ENCODE peak calls at places on chromosome 5, in six cellular contexts. R is A549; W is CD8-positive, alpha-beta T cell; C is fibroblast of lung; N is GM12878; J is cardiac muscle cell. V is an unnamed sample.

GRCh38 chr5:107056278-107056677 is 614.5 kb downstream of the EFNA5 start:
- DNase-seq in R (no peak), W (no peak), C (no peak), N (no peak), J (no peak), V (no peak)

GRCh38 chr5:117681855-117682254 is 1107.2 kb upstream of the SEMA6A start:
- DNase-seq in R (no peak), W (no peak), C (peak), N (no peak), J (no peak), V (no peak)

GRCh38 chr5:178227138-178227659 is 5.4 kb downstream of the PHYKPL start:
- DNase-seq in R (no peak), W (no peak), C (peak), N (no peak), J (no peak), V (peak)

GRCh38 chr5:148152785-148153184 is 15.6 kb upstream of the SPINK14 start:
- DNase-seq in R (no peak), W (no peak), C (no peak), N (no peak), J (no peak), V (no peak)

GRCh38 chr5:98428806-98429205 is 344.7 kb upstream of the RGMB start:
- DNase-seq in R (no peak), W (no peak), C (peak), N (peak), J (peak), V (peak)

GRCh38 chr5:169706758-169707450 is 69.8 kb downstream of the DOCK2 start:
- DNase-seq in R (peak), W (no peak), C (peak), N (no peak), J (peak), V (no peak)

GRCh38 chr5:87949665-87950640 is 318.7 kb downstream of the TMEM161B start:
- DNase-seq in R (no peak), W (no peak), C (no peak), N (no peak), J (no peak), V (no peak)

GRCh38 chr5:136840601-136841000 is 475.3 kb upstream of the TRPC7 start:
- DNase-seq in R (no peak), W (no peak), C (no peak), N (no peak), J (no peak), V (no peak)

GRCh38 chr5:170269579-170269978 is 28.0 kb downstream of the LCP2 start:
- DNase-seq in R (no peak), W (no peak), C (peak), N (no peak), J (no peak), V (no peak)

GRCh38 chr5:88188458-88189132 is 80.0 kb downstream of the TMEM161B start:
- DNase-seq in R (no peak), W (no peak), C (peak), N (no peak), J (peak), V (no peak)

GRCh38 chr5:96509313-96509712 is 76.3 kb upstream of the PCSK1 start:
- DNase-seq in R (peak), W (no peak), C (peak), N (no peak), J (peak), V (no peak)

GRCh38 chr5:40754381-40755092 is 1.2 kb downstream of the TTC33 start:
- DNase-seq in R (no peak), W (no peak), C (peak), N (no peak), J (peak), V (no peak)

GRCh38 chr5:57452885-57453284 is 29.7 kb downstream of the ACTBL2 start:
- DNase-seq in R (no peak), W (no peak), C (no peak), N (no peak), J (no peak), V (no peak)

GRCh38 chr5:169826618-169827017 is 153.7 kb downstream of the INSYN2B start:
- DNase-seq in R (no peak), W (no peak), C (no peak), N (no peak), J (peak), V (no peak)

GRCh38 chr5:7941692-7942091 is 72.7 kb downstream of the MTRR start:
- DNase-seq in R (no peak), W (no peak), C (no peak), N (no peak), J (no peak), V (no peak)

GRCh38 chr5:128053291-128053954 is 30.1 kb upstream of the SLC12A2 start:
- DNase-seq in R (no peak), W (no peak), C (peak), N (no peak), J (peak), V (no peak)

GRCh38 chr5:59562756-59563389 is 330.7 kb downstream of the PDE4D start:
- DNase-seq in R (peak), W (no peak), C (peak), N (peak), J (no peak), V (peak)

GRCh38 chr5:2841208-2841607 is 89.7 kb upstream of the IRX2 start:
- DNase-seq in R (no peak), W (no peak), C (no peak), N (no peak), J (no peak), V (no peak)

GRCh38 chr5:168714046-168714445 is 134.9 kb upstream of the PANK3 start:
- DNase-seq in R (no peak), W (no peak), C (peak), N (no peak), J (peak), V (no peak)

GRCh38 chr5:92939428-92939827 is 641.6 kb downstream of the NR2F1-AS1 start:
- DNase-seq in R (no peak), W (no peak), C (no peak), N (no peak), J (no peak), V (no peak)

GRCh38 chr5:96601811-96602244 is 60.3 kb upstream of the CAST start:
- DNase-seq in R (peak), W (peak), C (peak), N (peak), J (peak), V (no peak)

GRCh38 chr5:111308951-111309350 is 84.8 kb downstream of the CAMK4 start:
- DNase-seq in R (no peak), W (no peak), C (no peak), N (no peak), J (no peak), V (no peak)

GRCh38 chr5:91109634-91110033 is 273.5 kb downstream of the ARRDC3 start:
- DNase-seq in R (no peak), W (no peak), C (no peak), N (no peak), J (peak), V (no peak)

GRCh38 chr5:96455789-96456188 is 22.7 kb upstream of the PCSK1 start:
- DNase-seq in R (no peak), W (no peak), C (no peak), N (no peak), J (no peak), V (no peak)

GRCh38 chr5:89901983-89902382 is 507.6 kb downstream of the CETN3 start:
- DNase-seq in R (no peak), W (no peak), C (no peak), N (no peak), J (no peak), V (no peak)

GRCh38 chr5:125006011-125006685 is 259.7 kb upstream of the ZNF608 start:
- DNase-seq in R (no peak), W (no peak), C (no peak), N (peak), J (no peak), V (no peak)

GRCh38 chr5:73201547-73202513 is 28.8 kb downstream of the TMEM174 start:
- DNase-seq in R (peak), W (peak), C (peak), N (no peak), J (peak), V (peak)

GRCh38 chr5:72470817-72471216 is 36.4 kb downstream of the ZNF366 start:
- DNase-seq in R (no peak), W (no peak), C (peak), N (no peak), J (peak), V (no peak)

GRCh38 chr5:53167836-53168235 is 58.3 kb upstream of the MOCS2 start:
- DNase-seq in R (no peak), W (no peak), C (peak), N (no peak), J (peak), V (no peak)

GRCh38 chr5:137126829-137127228 is 372.3 kb downstream of the SPOCK1 start:
- DNase-seq in R (no peak), W (no peak), C (no peak), N (no peak), J (no peak), V (no peak)

DNA sequence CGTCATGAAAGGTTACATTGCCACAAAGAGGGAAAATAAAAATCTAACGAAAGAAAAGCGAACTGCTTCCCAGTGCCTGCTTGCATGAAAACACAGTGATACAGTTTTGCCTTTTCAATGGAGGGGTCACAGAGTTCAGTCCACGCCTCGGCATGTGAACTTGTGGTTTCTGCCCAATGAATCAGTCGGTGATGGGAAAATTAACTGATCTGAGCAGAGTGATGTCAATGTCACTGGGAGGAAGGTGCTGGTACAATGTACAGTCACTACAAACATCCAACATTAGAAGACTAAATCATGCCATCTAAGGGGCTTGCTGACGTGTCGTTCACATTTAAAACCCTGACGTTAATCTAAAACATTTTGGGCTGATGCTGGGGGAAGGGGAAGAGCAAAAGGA is 151.8 kb upstream of the MSX2 start:
- DNase-seq in R (no peak), W (no peak), C (peak), N (no peak), J (no peak), V (no peak)
- H3K27ac ChIP-seq in R (no peak), W (no peak), C (no peak), N (no peak), J (no peak), V (no peak)

GRCh38 chr5:78367318-78367991 is 7.0 kb downstream of the SCAMP1 start:
- DNase-seq in R (no peak), W (no peak), C (no peak), N (no peak), J (no peak), V (no peak)
- TF ChIP-seq CTCF in R (no peak), W (no peak), C (no peak), N (peak), J (no peak), V (no peak)

DNA sequence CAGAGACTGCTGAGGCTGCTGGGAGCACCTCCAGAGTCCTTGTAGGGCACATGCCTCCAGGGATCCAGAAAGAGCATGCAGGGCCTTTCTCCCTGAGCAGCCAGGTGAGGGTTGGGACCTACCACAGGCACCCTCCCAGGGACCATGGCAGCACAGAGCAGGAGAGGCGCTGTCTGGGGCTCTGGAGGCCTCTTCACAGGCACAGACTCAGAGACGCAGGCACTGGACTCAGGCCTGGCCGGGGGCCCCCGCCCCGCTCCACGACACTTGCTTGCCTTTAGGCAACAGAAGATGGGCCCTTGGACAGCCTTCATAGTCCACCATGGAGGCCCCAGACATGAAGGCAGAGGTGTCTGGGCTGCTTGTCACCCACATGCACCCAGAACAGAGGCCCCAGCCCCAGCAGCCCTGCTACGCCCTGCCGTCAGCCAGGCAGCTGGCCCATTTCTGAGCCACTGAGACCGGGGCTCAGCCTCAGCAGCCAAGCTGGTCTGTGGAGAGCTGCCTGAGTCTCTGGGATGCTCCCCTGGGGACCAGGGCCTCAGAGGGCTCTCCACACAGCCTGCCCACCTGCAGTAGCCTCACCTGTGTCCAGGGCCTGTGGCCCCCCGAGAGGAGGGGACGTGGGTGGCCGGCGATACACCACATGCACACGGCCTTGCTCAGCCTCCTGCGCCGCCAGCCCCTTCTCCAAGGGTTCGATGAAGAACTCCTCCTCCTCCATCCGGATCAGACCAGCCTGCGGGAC is 72.8 kb downstream of the ADAMTS2 start:
- DNase-seq in R (no peak), W (no peak), C (no peak), N (no peak), J (no peak), V (peak)
- H3K4me3 ChIP-seq in R (no peak), W (no peak), C (no peak), N (no peak), J (no peak), V (no peak)

GRCh38 chr5:116078199-116078598 is 6.6 kb upstream of the COMMD10 start:
- DNase-seq in R (no peak), W (no peak), C (no peak), N (no peak), J (no peak), V (no peak)
- H3K27ac ChIP-seq in R (no peak), W (no peak), C (no peak), N (no peak), J (no peak), V (no peak)

GRCh38 chr5:123776761-123777160 is 264.8 kb downstream of the CSNK1G3 start:
- DNase-seq in R (no peak), W (no peak), C (peak), N (no peak), J (peak), V (no peak)

DNA sequence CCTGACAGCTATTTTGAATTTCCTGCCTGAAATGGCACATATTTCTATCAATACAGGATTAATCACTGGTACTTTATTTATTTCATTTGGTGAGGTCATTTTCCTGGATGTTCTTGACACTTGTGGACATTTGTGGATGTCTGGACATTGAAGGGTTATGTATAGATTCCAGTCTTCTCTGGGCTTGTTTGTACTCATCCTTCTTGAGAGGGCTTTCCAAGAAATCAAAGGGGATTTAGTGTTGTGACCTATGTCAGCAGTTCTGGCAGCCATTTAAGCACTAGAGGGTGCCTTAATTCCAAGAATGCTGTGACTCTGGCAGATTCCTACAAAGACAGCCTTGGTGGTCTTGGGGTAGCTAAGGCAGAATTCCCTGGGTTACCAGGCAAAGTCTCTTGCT is 259.7 kb downstream of the CSNK1G3 start:
- DNase-seq in R (no peak), W (no peak), C (no peak), N (no peak), J (no peak), V (no peak)
- TF ChIP-seq CTCF in R (no peak), W (no peak), C (no peak), N (no peak), J (no peak), V (no peak)

DNA sequence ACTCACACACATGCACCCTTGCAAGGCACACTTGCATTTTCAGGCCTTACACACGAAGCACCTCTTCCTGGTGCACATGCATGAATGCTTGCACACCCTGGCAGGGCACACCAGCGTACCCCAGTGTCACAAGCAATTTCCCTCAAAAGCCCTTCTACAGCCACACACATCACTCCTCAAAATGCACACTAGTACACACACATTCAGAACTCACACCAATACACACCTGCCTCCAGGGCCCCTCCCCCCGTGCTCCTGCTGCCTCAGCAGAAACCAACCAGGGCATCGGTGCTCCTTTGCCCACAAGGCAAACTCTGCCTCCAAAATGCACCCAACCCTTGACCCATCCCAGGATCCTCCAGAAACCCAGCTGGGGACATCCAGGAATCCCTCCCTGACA is 1.2 kb downstream of the CAMK2A start:
- DNase-seq in R (no peak), W (no peak), C (no peak), N (no peak), J (no peak), V (no peak)
- H3K4me3 ChIP-seq in R (no peak), W (no peak), C (no peak), N (no peak), J (no peak), V (no peak)

GRCh38 chr5:132871459-132871858 is 2.0 kb upstream of the LEAP2 start:
- DNase-seq in R (no peak), W (no peak), C (no peak), N (no peak), J (no peak), V (no peak)
- H3K27ac ChIP-seq in R (no peak), W (no peak), C (no peak), N (no peak), J (peak), V (no peak)

DNA sequence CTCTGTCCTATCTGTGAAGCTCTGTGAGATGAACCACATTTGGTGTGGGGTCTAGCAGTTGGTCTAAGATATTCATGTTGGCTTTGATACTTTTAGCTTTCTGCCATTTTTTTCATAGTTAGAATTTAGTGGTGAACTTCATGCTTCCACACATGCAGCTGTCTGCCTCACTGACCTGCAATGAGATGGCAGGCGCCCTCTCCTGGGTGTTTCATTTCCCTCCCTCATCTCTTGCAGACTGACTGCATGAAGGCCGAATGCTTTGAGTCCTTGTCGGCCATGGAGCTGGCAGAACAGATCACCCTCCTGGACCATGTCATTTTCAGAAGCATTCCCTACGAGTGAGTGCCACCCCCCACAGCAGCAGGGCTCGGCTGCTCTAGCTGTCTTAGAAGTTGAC is 26.1 kb upstream of the CKMT2 start:
- DNase-seq in R (peak), W (no peak), C (no peak), N (no peak), J (peak), V (no peak)
- TF ChIP-seq CTCF in R (no peak), W (no peak), C (no peak), N (peak), J (peak), V (no peak)

DNA sequence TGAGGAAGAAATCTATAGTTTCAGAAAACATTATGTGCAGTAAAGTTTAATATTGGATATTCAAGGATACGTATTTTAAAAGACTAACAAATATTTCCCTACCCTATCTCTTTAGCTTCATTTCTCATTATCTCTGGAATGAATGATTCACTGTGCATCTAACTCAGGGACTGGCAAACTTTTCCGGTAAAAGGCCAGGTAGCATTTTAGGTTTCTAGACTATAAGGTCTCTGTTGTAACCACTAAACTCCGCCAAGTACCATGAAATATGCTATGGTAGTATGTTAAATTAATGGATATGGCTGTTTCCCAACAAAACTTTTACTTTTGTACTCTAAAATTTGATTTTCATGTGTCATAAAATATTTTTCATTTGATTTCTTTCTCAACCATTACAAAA is 13.2 kb downstream of the FEM1C start:
- DNase-seq in R (no peak), W (no peak), C (no peak), N (no peak), J (no peak), V (no peak)
- H3K4me3 ChIP-seq in R (no peak), W (no peak), C (no peak), N (no peak), J (no peak), V (no peak)

DNA sequence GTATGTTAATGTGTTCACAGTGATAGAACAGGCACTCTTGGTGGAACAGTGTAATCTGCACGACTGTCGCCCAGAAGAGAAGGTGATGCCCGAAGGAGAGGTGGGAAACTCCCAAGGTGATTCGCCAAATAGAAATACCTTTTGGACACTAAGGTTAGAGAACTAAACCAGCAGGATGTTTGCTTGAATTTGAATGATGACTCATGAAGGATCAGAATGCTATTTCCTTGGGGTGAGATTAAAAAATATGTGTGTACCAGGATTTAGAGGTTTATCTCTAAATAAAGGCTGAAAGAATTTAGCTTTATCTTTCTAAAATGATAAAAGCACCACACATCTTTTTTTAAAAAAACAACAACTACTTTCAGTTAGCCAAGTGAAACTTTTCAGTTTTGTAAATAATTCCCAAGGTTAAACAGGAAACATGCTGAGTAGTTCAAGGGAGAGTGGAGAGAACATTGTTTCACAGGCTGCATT is 297.4 kb upstream of the TAS2R1 start:
- DNase-seq in R (no peak), W (no peak), C (peak), N (no peak), J (peak), V (no peak)
- H3K27ac ChIP-seq in R (no peak), W (no peak), C (no peak), N (no peak), J (no peak), V (no peak)

V was measured in lower lobe of right lung.